ENCODE peak calls at places on chromosomes 3 and 15, in nine cellular contexts. F, Q, W, B, R, O, A, P and H are unnamed samples.

GRCh38 chr3:127820221-127820870 is 2.0 kb downstream of the MGLL start:
- DNase-seq in Q (peak; percentile 83), P (no peak), W (no peak), O (peak; percentile 57), A (peak; percentile 15), F (no peak), R (peak; percentile 15), B (no peak), H (no peak)

GRCh38 chr3:167941234-167941995 is 154.3 kb downstream of the GOLIM4 start:
- DNase-seq in B (no peak), P (peak; percentile 38), A (no peak), W (no peak), R (peak; percentile 93), O (peak; percentile 76), F (no peak), Q (peak; percentile 63), H (no peak)

GRCh38 chr3:106083207-106083606 is 214.4 kb upstream of the CBLB start:
- DNase-seq in P (no peak), B (no peak), A (no peak), R (no peak), W (no peak), O (no peak), Q (no peak), F (no peak), H (no peak)

GRCh38 chr15:66935688-66936087 is 129.7 kb upstream of the SMAD3 start:
- DNase-seq in B (no peak), R (no peak), Q (peak; percentile 15), P (no peak), F (no peak), A (no peak), W (no peak), O (no peak), H (no peak)

GRCh38 chr3:60579734-60580133 is 671.5 kb downstream of the FHIT start:
- DNase-seq in O (peak; percentile 86), W (no peak), F (no peak), Q (peak; percentile 28), B (peak; percentile 13), A (no peak), P (no peak), R (peak; percentile 86), H (no peak)

GRCh38 chr3:176514297-176514696 is 683.0 kb downstream of the TBL1XR1 start:
- DNase-seq in A (peak; percentile 61), F (no peak), R (peak; percentile 8), P (peak; percentile 84), W (no peak), Q (peak; percentile 63), B (peak; percentile 9), O (peak; percentile 54), H (peak; percentile 15)

GRCh38 chr3:128075516-128076464 is 23.6 kb downstream of the SEC61A1 start:
- DNase-seq in O (peak; percentile 70), B (peak; percentile 81), A (peak; percentile 84), P (peak; percentile 95), Q (peak; percentile 96), F (peak; percentile 98), R (peak; percentile 86), W (peak; percentile 96), H (peak; percentile 95)

GRCh38 chr3:123338021-123338619 is 110.8 kb downstream of the ADCY5 start:
- DNase-seq in F (no peak), W (no peak), A (no peak), R (no peak), Q (no peak), P (no peak), B (no peak), O (no peak), H (peak; percentile 26)

GRCh38 chr15:48367483-48367882 is 36.3 kb downstream of the DUT start:
- DNase-seq in B (no peak), F (no peak), W (no peak), P (no peak), Q (peak; percentile 33), A (no peak), O (peak; percentile 42), R (no peak), H (no peak)

GRCh38 chr3:190048831-190049541 is 71.7 kb downstream of the P3H2 start:
- DNase-seq in P (no peak), R (peak; percentile 87), B (peak; percentile 37), A (no peak), F (no peak), W (no peak), O (peak; percentile 49), Q (peak; percentile 88), H (no peak)

GRCh38 chr3:102053375-102053989 is 204.2 kb downstream of the NFKBIZ start:
- DNase-seq in B (peak; percentile 72), R (peak; percentile 74), F (no peak), O (peak; percentile 91), P (no peak), Q (peak; percentile 78), A (no peak), W (no peak), H (no peak)

GRCh38 chr15:85354432-85354831 is 26.0 kb upstream of the AKAP13 start:
- DNase-seq in F (no peak), Q (peak; percentile 51), A (no peak), W (no peak), R (peak; percentile 40), O (no peak), P (no peak), B (no peak), H (no peak)

GRCh38 chr3:115788921-115789470 is 165.7 kb downstream of the GAP43 start:
- DNase-seq in R (peak; percentile 94), A (no peak), Q (peak; percentile 89), B (peak; percentile 79), P (no peak), W (no peak), F (no peak), O (peak; percentile 79), H (no peak)

GRCh38 chr3:37994639-37994972 is 4.0 kb downstream of the VILL start:
- DNase-seq in P (no peak), Q (no peak), W (no peak), O (no peak), B (no peak), F (no peak), R (no peak), A (no peak), H (no peak)

GRCh38 chr15:80913541-80913940 is 76.1 kb downstream of the MESD start:
- DNase-seq in B (no peak), Q (no peak), O (no peak), P (no peak), R (no peak), F (no peak), A (no peak), W (no peak), H (no peak)

GRCh38 chr15:80916056-80916455 is 73.6 kb downstream of the MESD start:
- DNase-seq in O (no peak), B (no peak), W (no peak), A (no peak), R (no peak), Q (no peak), F (no peak), P (no peak), H (no peak)

GRCh38 chr15:80912673-80913072 is 76.9 kb downstream of the MESD start:
- DNase-seq in F (no peak), R (no peak), O (no peak), Q (no peak), W (no peak), P (no peak), A (no peak), B (no peak), H (no peak)

GRCh38 chr15:80918440-80918839 is 71.2 kb downstream of the MESD start:
- DNase-seq in F (no peak), A (no peak), R (no peak), O (no peak), Q (no peak), B (no peak), W (no peak), P (no peak), H (no peak)

GRCh38 chr15:80915462-80915861 is 74.2 kb downstream of the MESD start:
- DNase-seq in Q (no peak), B (no peak), R (no peak), O (no peak), W (no peak), A (no peak), P (peak; percentile 66), F (no peak), H (no peak)
- TF ChIP-seq CTCF in Q (no peak), B (no peak), R (no peak), O (no peak), W (no peak), A (peak; percentile 28), P (peak; percentile 47), F (no peak), H (no peak)

DNA sequence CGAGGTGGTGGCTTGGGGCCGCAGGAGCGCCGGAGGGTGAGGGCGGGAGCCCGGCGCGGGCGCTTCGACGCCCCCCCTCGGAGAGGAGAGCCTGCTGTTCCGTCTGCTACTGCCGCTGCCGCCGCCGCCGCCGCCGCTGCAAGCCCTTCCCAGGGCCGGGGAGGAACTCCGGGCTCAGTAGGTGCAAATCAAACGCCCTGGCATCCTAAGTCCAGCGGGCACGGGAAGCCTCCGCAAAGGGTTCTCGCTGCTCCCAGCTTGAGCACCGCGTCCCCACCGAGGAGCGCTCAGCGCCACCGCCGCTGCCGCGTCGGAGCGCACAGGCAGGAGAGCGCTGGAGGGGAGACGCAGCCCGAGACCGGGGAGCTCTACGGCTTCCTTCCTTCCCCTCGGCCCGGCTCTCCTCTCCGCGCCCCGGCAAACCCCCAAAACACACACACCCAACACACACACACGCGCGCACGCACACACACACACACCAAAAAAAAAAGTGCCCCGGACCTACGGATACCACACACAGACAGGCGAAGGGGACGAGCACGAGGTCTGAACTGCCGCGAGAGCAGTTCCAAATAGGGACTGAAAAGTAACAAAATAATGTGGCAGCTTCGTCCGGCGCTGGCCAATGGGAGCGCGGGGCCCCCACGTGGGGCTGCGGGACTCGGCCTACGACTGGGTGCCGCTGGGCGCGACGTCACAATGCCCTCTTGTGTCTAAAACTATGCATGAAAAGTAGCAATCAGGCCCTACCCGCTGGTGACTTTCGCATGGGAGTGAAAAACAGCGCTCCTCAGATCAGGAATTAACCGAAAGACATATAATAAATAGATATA is at the start of gene TLE3:
- DNase-seq in R (peak; percentile 99), F (peak; percentile 99), W (peak; percentile 99), P (peak; percentile 99), Q (peak; percentile 100), A (peak; percentile 97), B (peak; percentile 100), O (peak; percentile 98), H (peak; percentile 98)
- TF ChIP-seq CTCF in R (peak; percentile 37), F (peak; percentile 23), W (peak; percentile 61), P (peak; percentile 27), Q (peak; percentile 38), A (peak; percentile 39), B (peak; percentile 46), O (peak; percentile 35), H (peak; percentile 37)

GRCh38 chr3:87307805-87308204 is 31.4 kb upstream of the POU1F1 start:
- DNase-seq in Q (peak; percentile 9), F (no peak), W (no peak), R (no peak), A (no peak), O (no peak), B (no peak), P (no peak), H (no peak)
- TF ChIP-seq CTCF in Q (no peak), F (no peak), W (no peak), R (peak; percentile 22), A (no peak), O (no peak), B (no peak), P (peak; percentile 37), H (peak; percentile 16)

DNA sequence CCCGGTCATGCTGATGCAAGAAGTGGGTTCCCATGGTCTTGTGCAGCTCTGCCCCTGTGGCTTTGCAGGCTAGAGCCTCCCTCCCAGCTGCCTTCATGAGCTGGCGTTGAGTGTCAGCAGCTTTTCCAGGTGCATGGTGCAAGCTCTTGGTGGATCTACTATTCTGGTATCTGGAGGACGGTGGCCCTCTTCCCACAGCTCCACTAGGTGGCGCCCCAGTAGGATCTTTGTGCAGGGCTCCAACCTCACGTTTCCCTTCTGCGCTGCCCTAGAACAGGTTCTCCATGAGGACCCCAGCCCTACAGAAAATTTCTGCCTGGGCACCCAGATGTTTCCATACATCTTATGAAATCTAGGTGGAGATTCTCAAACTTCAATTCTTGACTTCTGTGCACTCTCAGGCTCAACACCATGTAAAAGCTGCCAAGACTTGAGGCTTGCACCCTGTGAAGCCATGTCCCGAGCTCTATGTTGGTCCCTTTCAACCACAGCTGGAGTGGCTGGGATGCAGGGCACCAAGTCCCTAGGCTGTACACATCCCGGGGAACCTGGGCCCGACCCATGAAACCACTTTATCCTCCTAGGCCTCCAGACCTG is 238.4 kb upstream of the MDFIC2 start:
- DNase-seq in Q (peak; percentile 77), R (peak; percentile 68), A (peak; percentile 70), O (peak; percentile 71), B (no peak), F (no peak), W (no peak), P (peak; percentile 60), H (peak; percentile 69)
- TF ChIP-seq CTCF in Q (peak; percentile 81), R (peak; percentile 83), A (peak; percentile 78), O (peak; percentile 72), B (peak; percentile 56), F (peak; percentile 46), W (peak; percentile 71), P (peak; percentile 68), H (peak; percentile 57)